ENCODE peak calls at places on chromosomes 5 and 9, in eight cellular contexts. E is fibroblast of the conjunctiva; I is activated gamma-delta T cell treated with anti-CD3 and anti-CD28 coated beads, Interleukin-2, amount 50 U/mL, for 16 hours; W is RWPE1; V is naive B cell; R is transverse colon; G is left kidney; U is substantia nigra. N is an unnamed sample.

GRCh38 chr9:27888661-27889295 is 315.5 kb upstream of the C9orf72 start:
- DNase-seq in I (no peak), W (peak; percentile 36), U (no peak), V (peak; percentile 10), R (peak; percentile 33), G (peak; percentile 15), E (no peak), N (peak; percentile 50)

GRCh38 chr9:109520475-109521132 is 22.5 kb upstream of the PTPN3 start:
- DNase-seq in R (peak; percentile 71), I (no peak), E (peak; percentile 58), U (peak; percentile 34), W (peak; percentile 92), G (peak; percentile 86), V (peak; percentile 5), N (peak; percentile 40)

GRCh38 chr9:35110327-35110758 is 5.3 kb downstream of the ATOSB start:
- DNase-seq in E (peak; percentile 23), U (peak; percentile 80), R (no peak), W (peak; percentile 75), G (no peak), V (no peak), I (no peak), N (no peak)

GRCh38 chr9:35051069-35051967 is 21.1 kb downstream of the VCP start:
- DNase-seq in G (peak; percentile 68), W (peak; percentile 58), E (peak; percentile 12), V (peak; percentile 37), U (peak; percentile 4), I (peak; percentile 20), R (peak; percentile 41), N (peak; percentile 48)

GRCh38 chr9:35548571-35548970 is 56.5 kb upstream of the TESK1 start:
- DNase-seq in V (no peak), R (no peak), W (no peak), E (no peak), I (no peak), G (no peak), U (no peak), N (no peak)

GRCh38 chr5:180915924-180916323 is 17.0 kb downstream of the BTNL8 start:
- DNase-seq in E (no peak), R (no peak), I (no peak), W (no peak), U (no peak), G (no peak), V (no peak), N (no peak)

GRCh38 chr5:38069360-38069759 is 189.0 kb upstream of the EGFLAM start:
- DNase-seq in G (no peak), E (no peak), W (peak; percentile 26), U (no peak), I (no peak), R (no peak), V (no peak), N (no peak)

GRCh38 chr9:133238272-133238850 is 29.3 kb upstream of the OBP2B start:
- DNase-seq in U (no peak), W (no peak), I (no peak), R (peak; percentile 94), E (peak; percentile 54), G (peak; percentile 85), V (peak; percentile 23), N (peak; percentile 90)